ENCODE peak calls at places on chromosomes 1 and 21, in seven cellular contexts. N, K, U, Q, D, C and B are unnamed samples.

GRCh38 chr1:150619576-150620509 is 9.6 kb downstream of the ENSA start:
- DNase-seq in K (peak), D (no peak), Q (peak), U (no peak), C (peak), N (no peak), B (no peak)

GRCh38 chr21:34890724-34891609 is 158.1 kb downstream of the RUNX1 start:
- DNase-seq in K (peak), U (peak), C (no peak), Q (peak), N (no peak), D (no peak), B (no peak)

GRCh38 chr1:232942413-232943294 is 7.8 kb upstream of the NTPCR start:
- DNase-seq in Q (no peak), D (no peak), K (no peak), N (no peak), U (no peak), C (no peak), B (no peak)

GRCh38 chr21:46158666-46159300 is 3.4 kb upstream of the FTCD start:
- DNase-seq in U (no peak), K (peak), C (no peak), D (no peak), Q (no peak), N (no peak), B (no peak)

GRCh38 chr1:106768077-106768476 is 288.4 kb upstream of the PRMT6 start:
- DNase-seq in Q (no peak), C (no peak), U (peak), K (no peak), D (no peak), N (no peak), B (no peak)

GRCh38 chr1:60171793-60172192 is 98.2 kb upstream of the C1orf87 start:
- DNase-seq in Q (no peak), U (no peak), K (no peak), C (no peak), D (no peak), N (no peak), B (no peak)

GRCh38 chr1:109615879-109616278 is 3.5 kb downstream of the GNAT2 start:
- DNase-seq in N (no peak), C (no peak), Q (peak), U (no peak), K (no peak), D (no peak), B (no peak)

GRCh38 chr1:240965581-240966091 is 353.7 kb upstream of the GREM2 start:
- DNase-seq in U (peak), N (no peak), Q (no peak), K (no peak), D (no peak), C (no peak), B (no peak)

GRCh38 chr1:19734056-19734455 is 65.7 kb downstream of the TMCO4 start:
- DNase-seq in N (no peak), Q (no peak), K (no peak), U (no peak), D (no peak), C (no peak), B (no peak)

GRCh38 chr21:15514073-15514946 is 215.5 kb upstream of the USP25 start:
- DNase-seq in C (no peak), D (no peak), N (peak), K (no peak), U (no peak), Q (no peak), B (no peak)

GRCh38 chr1:48693674-48694347 is 82.9 kb downstream of the BEND5 start:
- DNase-seq in Q (no peak), K (no peak), U (no peak), C (no peak), N (no peak), D (no peak), B (peak)

GRCh38 chr1:220701974-220702373 is 11.8 kb downstream of the C1orf115 start:
- DNase-seq in D (no peak), K (no peak), N (no peak), C (no peak), U (no peak), Q (no peak), B (no peak)

GRCh38 chr1:159647616-159648015 is 60.0 kb downstream of the APCS start:
- DNase-seq in D (no peak), K (no peak), N (no peak), U (no peak), C (no peak), Q (no peak), B (no peak)

GRCh38 chr1:159652506-159652905 is 61.9 kb downstream of the CRP start:
- DNase-seq in N (no peak), C (no peak), D (no peak), Q (no peak), U (peak), K (no peak), B (no peak)

DNA sequence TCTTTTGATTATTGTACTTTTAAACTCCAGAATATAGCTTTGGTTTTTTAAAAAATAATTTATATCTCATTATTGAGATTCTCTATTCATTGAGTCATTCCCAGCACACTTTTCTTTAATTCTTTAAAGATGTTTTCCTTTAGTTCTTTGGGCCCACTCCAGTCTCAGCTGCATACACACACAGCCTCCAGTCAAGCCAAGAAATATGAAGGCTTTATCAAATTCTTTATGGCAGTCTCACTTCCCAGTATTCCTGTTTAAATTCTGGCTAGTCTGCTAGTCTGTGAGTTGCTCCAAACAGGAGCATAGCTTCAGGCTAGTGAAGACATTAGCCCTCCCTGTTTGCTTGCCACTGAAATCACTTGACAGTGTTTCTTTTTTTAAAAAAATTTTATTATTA is 61.2 kb downstream of the CRP start:
- DNase-seq in N (no peak), Q (no peak), D (no peak), U (no peak), C (no peak), K (no peak), B (no peak)
- H3K27ac ChIP-seq in N (no peak), Q (no peak), D (no peak), U (no peak), C (no peak), K (no peak), B (no peak)

DNA sequence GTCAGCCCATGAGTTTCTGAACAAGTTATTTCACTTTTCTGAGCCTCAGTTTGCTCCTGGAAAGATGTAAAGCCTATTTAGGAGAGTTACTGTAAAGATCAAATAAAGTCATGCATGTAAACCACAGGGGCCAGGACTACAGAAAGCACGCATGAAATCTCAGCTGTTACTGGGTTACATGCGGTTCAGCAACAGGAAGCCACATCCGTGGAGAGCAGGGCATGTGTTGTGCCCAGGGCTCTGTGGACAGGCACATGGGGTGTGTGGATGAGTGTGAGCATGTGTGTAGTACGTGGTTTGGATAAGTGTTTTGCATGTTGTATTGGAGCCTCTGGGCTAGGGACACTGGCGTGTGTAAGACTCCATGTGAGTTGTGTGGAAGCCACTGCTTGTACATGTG is 2.2 kb upstream of the EPHA2 start:
- DNase-seq in Q (no peak), U (no peak), D (no peak), N (no peak), C (no peak), K (no peak), B (no peak)
- H3K27ac ChIP-seq in Q (no peak), U (no peak), D (no peak), N (no peak), C (peak), K (no peak), B (peak)

GRCh38 chr1:162676087-162676486 is 43.8 kb downstream of the DDR2 start:
- DNase-seq in D (no peak), K (no peak), Q (peak), N (no peak), C (no peak), U (no peak), B (no peak)
- H3K27ac ChIP-seq in D (no peak), K (no peak), Q (peak), N (no peak), C (no peak), U (no peak), B (no peak)

GRCh38 chr1:12593621-12594066 is 24.4 kb downstream of the DHRS3 start:
- DNase-seq in Q (no peak), K (no peak), D (no peak), N (no peak), U (no peak), C (no peak), B (no peak)

GRCh38 chr1:12594490-12594889 is 23.5 kb downstream of the DHRS3 start:
- DNase-seq in N (no peak), C (no peak), Q (no peak), U (no peak), K (no peak), D (no peak), B (no peak)

GRCh38 chr1:12592496-12592895 is 25.5 kb downstream of the DHRS3 start:
- DNase-seq in D (no peak), N (no peak), Q (no peak), K (no peak), C (no peak), U (no peak), B (no peak)

GRCh38 chr1:12588695-12589094 is 29.3 kb downstream of the DHRS3 start:
- DNase-seq in N (no peak), C (no peak), Q (no peak), D (no peak), U (no peak), K (no peak), B (no peak)

GRCh38 chr1:12591267-12591938 is 26.6 kb downstream of the DHRS3 start:
- DNase-seq in K (no peak), N (no peak), Q (no peak), C (no peak), U (no peak), D (no peak), B (no peak)
- H3K27ac ChIP-seq in K (no peak), N (no peak), Q (no peak), C (no peak), U (no peak), D (peak), B (no peak)

GRCh38 chr1:171141336-171142051 is 43.6 kb upstream of the FMO2 start:
- DNase-seq in N (no peak), D (no peak), K (no peak), Q (peak), C (no peak), U (no peak), B (no peak)
- H3K27ac ChIP-seq in N (no peak), D (no peak), K (peak), Q (no peak), C (no peak), U (no peak), B (no peak)

GRCh38 chr1:207951652-207952051 is 40.7 kb upstream of the CD34 start:
- DNase-seq in C (no peak), D (no peak), U (no peak), N (no peak), K (no peak), Q (no peak), B (no peak)

GRCh38 chr1:207944571-207944970 is 33.6 kb upstream of the CD34 start:
- DNase-seq in U (no peak), D (no peak), K (no peak), Q (no peak), C (peak), N (no peak), B (no peak)

GRCh38 chr1:207950750-207951149 is 39.8 kb upstream of the CD34 start:
- DNase-seq in D (no peak), C (no peak), Q (no peak), K (no peak), U (no peak), N (no peak), B (no peak)

GRCh38 chr1:207949571-207950195 is 38.8 kb upstream of the CD34 start:
- DNase-seq in N (no peak), K (no peak), Q (no peak), C (no peak), D (no peak), U (no peak), B (no peak)

DNA sequence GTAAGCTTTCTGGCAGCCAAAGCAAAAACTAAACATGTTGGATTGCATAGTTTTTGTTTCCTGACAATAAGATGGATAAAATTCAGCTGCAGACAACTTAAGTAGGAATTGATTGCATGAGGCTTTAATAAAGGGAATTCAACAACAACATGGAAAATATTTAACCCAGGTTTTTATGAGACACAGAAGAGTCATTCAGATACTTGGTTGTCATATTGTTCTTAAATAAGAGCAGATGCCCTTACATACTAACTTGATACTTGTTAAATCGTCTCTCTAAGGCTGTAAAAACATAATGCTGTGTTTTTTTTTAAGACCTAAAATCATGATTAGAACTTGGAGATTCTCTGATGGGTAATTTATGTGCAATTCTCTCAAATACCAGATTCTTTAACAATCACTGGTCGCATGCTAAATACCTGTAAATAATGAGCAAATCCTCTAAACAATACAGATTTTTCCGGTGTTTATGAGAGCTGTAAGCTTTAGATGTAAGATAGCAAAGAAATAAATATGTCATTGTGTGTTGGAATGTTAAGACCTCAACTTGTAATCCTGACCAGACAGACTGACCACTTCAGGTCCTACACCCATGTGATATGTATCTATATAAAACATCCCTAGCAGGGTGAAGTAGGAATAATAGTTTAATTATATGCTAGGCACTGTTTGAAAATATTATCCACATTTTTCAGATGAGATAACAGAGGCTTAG is 37.8 kb upstream of the CD34 start:
- DNase-seq in U (no peak), K (no peak), N (no peak), C (no peak), Q (no peak), D (no peak), B (no peak)
- H3K27ac ChIP-seq in U (no peak), K (no peak), N (no peak), C (no peak), Q (no peak), D (no peak), B (no peak)

DNA sequence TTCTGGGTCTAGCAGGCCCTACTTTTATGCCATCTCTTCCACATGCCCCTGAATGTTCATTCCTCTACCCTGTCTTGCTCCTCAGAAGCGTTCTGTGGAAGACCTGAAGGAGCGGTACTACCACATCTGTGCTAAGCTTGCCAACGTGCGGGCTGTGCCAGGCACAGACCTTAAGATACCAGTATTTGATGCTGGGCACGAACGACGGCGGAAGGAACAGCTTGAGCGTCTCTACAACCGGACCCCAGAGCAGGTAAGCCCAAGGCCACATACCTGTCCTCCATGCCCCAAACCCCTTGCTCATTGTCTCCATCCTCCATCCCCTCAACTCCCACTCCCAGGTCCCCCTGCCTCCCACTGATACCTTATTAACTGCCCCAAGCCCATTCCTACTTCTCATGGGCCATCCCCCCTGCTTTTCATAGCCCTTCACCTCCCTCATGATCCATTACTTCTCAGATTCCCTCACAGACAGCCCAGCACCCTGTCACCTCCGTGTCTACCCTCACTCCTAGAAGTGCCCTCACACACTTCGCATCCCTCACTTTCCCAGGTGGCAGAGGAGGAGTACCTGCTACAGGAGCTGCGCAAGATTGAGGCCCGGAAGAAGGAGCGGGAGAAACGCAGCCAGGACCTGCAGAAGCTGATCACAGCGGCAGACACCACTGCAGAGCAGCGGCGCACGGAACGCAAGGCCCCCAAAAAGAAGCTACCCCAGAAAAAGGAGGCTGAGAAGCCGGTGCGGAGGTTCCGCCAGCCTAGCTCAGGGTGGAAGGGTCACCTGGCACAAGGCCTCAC is 5.4 kb downstream of the DMAP1 start:
- DNase-seq in U (no peak), N (peak), C (no peak), Q (no peak), D (no peak), K (no peak), B (no peak)
- H3K27ac ChIP-seq in U (no peak), N (no peak), C (peak), Q (no peak), D (no peak), K (no peak), B (no peak)